ENCODE peak calls at places on chromosomes 13 and 19, in six cellular contexts. N is tibial artery, W is BE2C, O is H7, V is trophoblast cell, Z is GM23338. K is an unnamed sample.

GRCh38 chr19:42132851-42133528 is 744 bp upstream of the POU2F2 start:
- DNase-seq in N (peak; percentile 43), W (peak; percentile 69), O (peak; percentile 99), V (peak; percentile 70), Z (peak; percentile 94), K (no peak)

GRCh38 chr19:15511671-15512424 is 3.5 kb downstream of the CYP4F22 start:
- DNase-seq in N (no peak), W (no peak), O (no peak), V (no peak), Z (no peak), K (no peak)

GRCh38 chr19:45114116-45114515 is 21.1 kb downstream of the PPP1R37 start:
- DNase-seq in N (no peak), W (no peak), O (no peak), V (no peak), Z (no peak), K (no peak)

GRCh38 chr19:54035215-54036178 is 28.2 kb downstream of the VSTM1 start:
- DNase-seq in N (no peak), W (no peak), O (peak; percentile 70), V (peak; percentile 52), Z (peak; percentile 68), K (no peak)

GRCh38 chr13:48505597-48506091 is 27.2 kb downstream of the RCBTB2 start:
- DNase-seq in N (peak; percentile 65), W (no peak), O (no peak), V (peak; percentile 20), Z (no peak), K (no peak)

GRCh38 chr19:54388001-54388802 is 23.5 kb upstream of the LAIR1 start:
- DNase-seq in N (peak; percentile 26), W (no peak), O (peak; percentile 45), V (no peak), Z (peak; percentile 33), K (no peak)

GRCh38 chr19:29413435-29413834 is 112.4 kb upstream of the VSTM2B start:
- DNase-seq in N (peak; percentile 39), W (no peak), O (no peak), V (no peak), Z (no peak), K (no peak)

GRCh38 chr13:46686171-46686570 is 110.8 kb downstream of the ESD start:
- DNase-seq in N (no peak), W (no peak), O (no peak), V (peak; percentile 86), Z (no peak), K (no peak)

GRCh38 chr13:97235549-97236206 is 13.5 kb downstream of the MBNL2 start:
- DNase-seq in N (no peak), W (peak; percentile 61), O (no peak), V (no peak), Z (no peak), K (no peak)

GRCh38 chr19:8184274-8184673 is 24.9 kb upstream of the CERS4 start:
- DNase-seq in N (no peak), W (no peak), O (no peak), V (no peak), Z (no peak), K (no peak)

GRCh38 chr13:76812971-76813691 is 73.1 kb downstream of the KCTD12 start:
- DNase-seq in N (peak; percentile 84), W (no peak), O (no peak), V (no peak), Z (no peak), K (no peak)

GRCh38 chr13:26949701-26950345 is 189.2 kb upstream of the GPR12 start:
- DNase-seq in N (no peak), W (no peak), O (no peak), V (no peak), Z (no peak), K (no peak)

GRCh38 chr13:21389124-21389523 is 70.0 kb downstream of the ZDHHC20 start:
- DNase-seq in N (no peak), W (no peak), O (no peak), V (no peak), Z (no peak), K (no peak)

GRCh38 chr13:51148223-51148951 is 37.3 kb upstream of the C13orf42 start:
- DNase-seq in N (no peak), W (no peak), O (peak; percentile 71), V (no peak), Z (peak; percentile 78), K (no peak)

GRCh38 chr13:79780240-79780639 is 299.3 kb downstream of the NDFIP2 start:
- DNase-seq in N (no peak), W (no peak), O (no peak), V (no peak), Z (no peak), K (no peak)

GRCh38 chr13:97226013-97226412 is 3.9 kb downstream of the MBNL2 start:
- DNase-seq in N (no peak), W (no peak), O (no peak), V (peak; percentile 30), Z (no peak), K (no peak)

GRCh38 chr19:14817052-14817451 is 17.9 kb downstream of the OR7A5 start:
- DNase-seq in N (no peak), W (no peak), O (no peak), V (no peak), Z (no peak), K (no peak)

GRCh38 chr13:22757530-22758120 is 423.2 kb upstream of the SGCG start:
- DNase-seq in N (no peak), W (no peak), O (no peak), V (peak; percentile 33), Z (peak; percentile 24), K (no peak)

DNA sequence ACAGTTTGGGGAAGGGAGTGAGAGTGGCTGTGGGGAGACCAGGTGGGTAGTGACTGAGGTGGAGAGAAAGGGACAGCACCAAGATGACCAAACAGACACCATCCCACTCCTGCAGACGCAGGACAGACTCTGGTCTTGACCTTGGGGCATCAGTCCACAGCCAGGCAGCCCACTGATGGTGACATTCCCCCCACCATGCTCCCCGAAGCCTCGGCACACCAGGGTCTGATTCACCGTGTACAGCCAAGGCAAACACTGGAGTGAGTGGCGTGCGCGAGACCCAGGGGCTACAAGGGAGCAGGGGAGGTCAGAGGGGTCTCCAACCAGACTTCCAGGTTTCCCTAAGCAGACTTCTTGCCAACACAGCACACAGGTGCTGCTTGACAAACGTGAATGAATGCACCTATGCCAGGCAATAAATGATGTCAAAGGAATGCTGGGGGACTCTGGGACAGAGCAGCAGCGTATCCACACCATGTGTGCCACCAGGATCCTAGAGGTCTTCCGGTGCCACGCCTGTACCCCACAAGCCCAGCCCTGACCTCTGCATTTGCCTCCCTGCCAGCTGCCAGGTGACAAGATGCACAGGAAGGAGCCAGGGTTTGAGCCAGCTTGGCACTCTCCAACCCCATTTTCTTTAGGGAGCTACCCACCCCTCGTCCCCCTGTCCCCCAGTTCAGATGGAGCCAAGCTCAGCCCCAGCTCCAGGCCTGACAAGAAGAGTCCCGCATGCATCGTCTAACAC is 18.5 kb downstream of the RANBP3 start:
- DNase-seq in N (no peak), W (no peak), O (no peak), V (no peak), Z (no peak), K (no peak)
- H3K36me3 ChIP-seq in N (no peaks in the 10 kb centered on the region), W (no peaks in the 10 kb centered on the region), O (no peaks in the 10 kb centered on the region), V (peaks cover 3% of the 10 kb centered on the region), Z (no peaks in the 10 kb centered on the region), K (no peaks in the 10 kb centered on the region)

GRCh38 chr19:32909257-32909656 is 39.7 kb upstream of the SLC7A9 start:
- DNase-seq in N (no peak), W (no peak), O (no peak), V (peak; percentile 24), Z (no peak), K (no peak)

GRCh38 chr19:32910874-32911273 is 41.3 kb upstream of the SLC7A9 start:
- DNase-seq in N (no peak), W (no peak), O (no peak), V (peak; percentile 81), Z (no peak), K (no peak)

GRCh38 chr19:32911467-32911866 is 41.9 kb upstream of the SLC7A9 start:
- DNase-seq in N (no peak), W (no peak), O (no peak), V (no peak), Z (no peak), K (no peak)

GRCh38 chr19:32908641-32909190 is 39.1 kb upstream of the SLC7A9 start:
- DNase-seq in N (no peak), W (no peak), O (no peak), V (peak; percentile 92), Z (no peak), K (no peak)

DNA sequence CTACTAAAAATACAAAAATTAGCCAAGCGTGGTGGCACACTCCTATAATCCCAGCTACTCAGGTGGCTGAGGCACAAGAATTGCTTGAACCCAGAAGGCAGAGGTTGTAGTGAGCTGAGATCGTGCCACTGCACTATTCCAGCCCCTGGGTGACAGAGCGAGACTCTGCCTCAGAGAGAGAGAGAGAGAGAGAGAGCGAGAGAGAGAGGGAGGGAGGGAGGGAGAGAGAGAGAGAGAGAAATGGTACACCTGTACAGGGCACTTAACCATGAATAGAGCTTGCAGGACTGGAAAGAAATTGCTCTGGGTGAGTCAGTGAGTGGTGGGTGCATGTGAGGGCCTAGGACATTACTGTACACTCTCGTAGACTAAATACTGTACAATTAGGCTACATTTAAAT is 40.5 kb upstream of the SLC7A9 start:
- DNase-seq in N (no peak), W (no peak), O (no peak), V (no peak), Z (no peak), K (no peak)
- H3K36me3 ChIP-seq in N (peaks cover 60% of the 10 kb centered on the region), W (no peaks in the 10 kb centered on the region), O (no peaks in the 10 kb centered on the region), V (peaks cover 5% of the 10 kb centered on the region), Z (no peaks in the 10 kb centered on the region), K (peaks cover 12% of the 10 kb centered on the region)

DNA sequence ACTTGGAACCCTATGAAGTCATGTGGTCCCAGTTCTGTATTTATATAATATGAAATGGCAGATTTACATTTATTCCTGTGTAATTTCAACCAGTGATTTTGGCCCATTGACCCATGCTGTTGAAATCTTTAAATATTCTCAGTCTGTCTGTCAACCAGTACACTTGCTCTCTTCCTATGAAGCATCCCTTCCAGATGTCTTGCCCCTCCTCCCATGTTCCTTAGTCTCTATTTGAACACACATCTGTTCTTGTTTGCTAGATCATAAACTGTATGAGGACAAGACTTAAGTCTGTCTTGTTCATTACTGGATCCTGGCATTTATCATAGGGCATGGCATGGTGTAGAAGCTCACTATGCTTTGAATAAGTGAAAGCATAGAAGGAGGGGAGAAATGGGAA is 35.0 kb downstream of the STARD13 start:
- DNase-seq in N (no peak), W (no peak), O (no peak), V (no peak), Z (no peak), K (no peak)
- H3K36me3 ChIP-seq in N (no peaks in the 10 kb centered on the region), W (no peaks in the 10 kb centered on the region), O (no peaks in the 10 kb centered on the region), V (no peaks in the 10 kb centered on the region), Z (no peaks in the 10 kb centered on the region), K (no peaks in the 10 kb centered on the region)

DNA sequence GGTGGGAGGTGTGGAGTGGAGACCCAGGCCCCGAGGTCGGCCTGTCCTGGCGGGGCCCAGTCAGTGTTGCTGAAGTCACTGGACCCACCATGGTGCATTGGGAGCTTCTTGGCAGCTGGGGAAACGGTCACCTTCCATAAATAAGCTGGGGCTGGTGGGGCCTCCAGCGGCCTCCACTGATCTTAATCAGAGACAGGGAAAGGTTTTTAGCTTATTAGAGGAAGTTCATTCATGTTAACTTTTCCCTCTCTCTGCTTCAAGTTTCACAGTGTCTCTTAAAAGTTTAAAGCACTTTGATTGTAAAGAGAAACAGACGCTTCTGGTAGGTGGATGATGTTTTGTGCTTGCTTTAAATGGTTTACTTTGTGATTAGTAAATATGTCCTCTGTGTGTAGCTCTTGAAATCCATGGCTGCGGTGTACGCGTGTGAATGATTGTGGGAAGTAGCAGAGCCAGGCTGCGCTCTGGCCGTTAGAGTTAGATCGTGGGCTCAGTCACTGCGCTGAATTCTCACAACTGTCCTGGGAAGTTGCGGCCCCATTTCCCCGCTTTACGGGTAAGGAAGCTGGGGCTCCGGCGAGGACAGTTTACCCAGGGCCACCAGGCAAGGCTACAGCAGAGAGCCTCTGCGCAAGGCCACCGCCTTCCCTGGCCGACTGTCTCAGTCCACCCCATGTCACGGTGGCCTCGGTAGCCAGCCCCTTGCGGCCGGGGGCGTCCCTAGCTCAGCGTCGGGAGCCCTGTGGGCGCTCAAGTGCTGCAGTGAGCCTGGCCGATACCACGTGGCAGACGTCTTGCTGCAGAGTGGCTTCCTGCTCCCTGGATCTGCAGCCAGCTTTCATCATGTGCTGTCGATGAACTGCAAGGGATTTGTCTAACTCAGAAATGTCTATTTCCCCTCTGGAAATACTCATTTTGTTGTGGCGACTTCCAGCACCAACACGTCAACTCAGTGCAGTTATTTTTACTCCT is 16.5 kb upstream of the NDUFS7 start:
- DNase-seq in N (no peak), W (peak; percentile 60), O (no peak), V (no peak), Z (no peak), K (no peak)
- H3K36me3 ChIP-seq in N (peaks cover 95% of the 10 kb centered on the region), W (peaks cover 59% of the 10 kb centered on the region), O (peaks cover 23% of the 10 kb centered on the region), V (peaks cover 69% of the 10 kb centered on the region), Z (peaks cover 24% of the 10 kb centered on the region), K (peaks cover 60% of the 10 kb centered on the region)